ENCODE peak calls at places on chromosomes 1 and 21, in four cellular contexts. I is sigmoid colon, M is HCT116, O is suprapubic skin. E is an unnamed sample.

GRCh38 chr21:46560568-46561447 is 44.1 kb downstream of the S100B start:
- DNase-seq in M (no peak), I (no peak), O (no peak), E (peak; percentile 84)

GRCh38 chr1:53336146-53336545 is 8.3 kb upstream of the LRP8 start:
- DNase-seq in O (peak; percentile 21), I (peak; percentile 4), M (no peak), E (peak; percentile 75)

GRCh38 chr1:147492207-147492606 is 49.1 kb upstream of the BCL9 start:
- DNase-seq in I (no peak), O (no peak), M (no peak), E (no peak)

GRCh38 chr1:92441316-92442311 is 45.1 kb downstream of the GFI1 start:
- DNase-seq in I (no peak), O (no peak), M (no peak), E (no peak)

GRCh38 chr1:156129687-156130577 is 15.4 kb downstream of the LMNA start:
- DNase-seq in M (peak; percentile 93), O (peak; percentile 96), I (peak; percentile 95), E (no peak)

GRCh38 chr1:228064296-228064695 is 18.2 kb upstream of the ARF1 start:
- DNase-seq in M (no peak), I (peak; percentile 62), O (peak; percentile 52), E (no peak)

GRCh38 chr1:111570781-111571181 is 48.8 kb upstream of the RAP1A start:
- DNase-seq in I (no peak), M (peak; percentile 19), O (no peak), E (peak; percentile 70)

GRCh38 chr1:60727553-60727952 is 354.8 kb upstream of the NFIA start:
- DNase-seq in M (no peak), I (no peak), O (no peak), E (no peak)

GRCh38 chr1:64743954-64744491 is 852 bp upstream of the RAVER2 start:
- DNase-seq in M (no peak), I (no peak), O (no peak), E (no peak)

GRCh38 chr1:67952071-67952470 is 98.4 kb downstream of the DIRAS3 start:
- DNase-seq in M (no peak), O (no peak), I (no peak), E (no peak)

GRCh38 chr21:18840239-18840638 is 436.7 kb upstream of the TMPRSS15 start:
- DNase-seq in O (no peak), M (peak; percentile 0), I (no peak), E (no peak)

GRCh38 chr1:228943436-228943835 is 208.2 kb downstream of the RHOU start:
- DNase-seq in O (no peak), I (no peak), M (no peak), E (no peak)

GRCh38 chr1:1273152-1273534 is 511 bp downstream of the UBE2J2 start:
- DNase-seq in O (peak; percentile 66), M (no peak), I (no peak), E (no peak)

GRCh38 chr1:107004421-107004820 is 52.1 kb upstream of the PRMT6 start:
- DNase-seq in I (no peak), M (no peak), O (no peak), E (no peak)

GRCh38 chr1:93692451-93692861 is 10.8 kb upstream of the BCAR3 start:
- DNase-seq in M (no peak), O (no peak), I (no peak), E (no peak)

GRCh38 chr1:46516140-46516539 is 26.5 kb downstream of the DMBX1 start:
- DNase-seq in O (no peak), M (no peak), I (no peak), E (no peak)

GRCh38 chr1:161089938-161090337 is 580 bp upstream of the NECTIN4 start:
- DNase-seq in O (no peak), I (no peak), M (no peak), E (no peak)

GRCh38 chr21:35170244-35170756 is 121.2 kb upstream of the RUNX1 start:
- DNase-seq in O (no peak), I (no peak), M (no peak), E (no peak)

GRCh38 chr1:119186471-119186870 is 46.0 kb upstream of the WARS2 start:
- DNase-seq in M (no peak), I (no peak), O (no peak), E (no peak)

GRCh38 chr1:197343663-197344273 is 75.7 kb downstream of the CRB1 start:
- DNase-seq in I (no peak), O (no peak), M (no peak), E (no peak)

GRCh38 chr1:181647314-181648035 is 164.2 kb downstream of the CACNA1E start:
- DNase-seq in I (no peak), O (no peak), M (no peak), E (no peak)

GRCh38 chr1:36910886-36911540 is 123.3 kb downstream of the GRIK3 start:
- DNase-seq in M (no peak), O (no peak), I (no peak), E (peak; percentile 64)

GRCh38 chr1:13517193-13517812 is 3.5 kb upstream of the LRRC38 start:
- DNase-seq in M (peak; percentile 21), I (no peak), O (no peak), E (no peak)

GRCh38 chr1:9008236-9008635 is 18.0 kb downstream of the SLC2A7 start:
- DNase-seq in M (no peak), I (no peak), O (no peak), E (no peak)

GRCh38 chr1:15400627-15401026 is 9.1 kb upstream of the EFHD2 start:
- DNase-seq in O (no peak), M (no peak), I (no peak), E (no peak)

GRCh38 chr1:88289703-88290102 is 394.4 kb upstream of the PKN2 start:
- DNase-seq in I (no peak), M (no peak), O (no peak), E (no peak)

GRCh38 chr1:28887835-28888682 is 26.3 kb upstream of the EPB41 start:
- DNase-seq in I (peak; percentile 67), M (no peak), O (peak; percentile 70), E (no peak)

GRCh38 chr21:46455575-46456385 is 2.9 kb upstream of the DIP2A start:
- DNase-seq in I (peak; percentile 54), M (peak; percentile 6), O (peak; percentile 48), E (no peak)

GRCh38 chr21:17343055-17343454 is 169.8 kb upstream of the CXADR start:
- DNase-seq in O (no peak), I (no peak), M (no peak), E (no peak)

GRCh38 chr1:224499204-224499603 is 64.6 kb upstream of the WDR26 start:
- DNase-seq in M (no peak), O (no peak), I (no peak), E (no peak)

GRCh38 chr1:19445417-19446342 is 39.7 kb downstream of the CAPZB start:
- DNase-seq in M (no peak), O (no peak), I (no peak), E (no peak)

GRCh38 chr1:21663251-21663950 is 5.8 kb downstream of the RAP1GAP start:
- DNase-seq in M (no peak), O (peak; percentile 59), I (peak; percentile 40), E (no peak)

GRCh38 chr21:45412909-45413581 is 8.1 kb downstream of the COL18A1 start:
- DNase-seq in I (peak; percentile 68), M (no peak), O (no peak), E (no peak)

GRCh38 chr1:211814313-211814712 is 16.2 kb downstream of the LPGAT1 start:
- DNase-seq in I (no peak), M (no peak), O (no peak), E (no peak)

GRCh38 chr1:204282801-204283200 is 69.0 kb upstream of the GOLT1A start:
- DNase-seq in M (no peak), O (no peak), I (peak; percentile 57), E (no peak)
- H3K27ac ChIP-seq in M (no peak overlapping the region), O (no peak overlapping the region), I (no peak overlapping the region), E (no peak overlapping the region)

GRCh38 chr21:34091607-34092006 is 18.2 kb downstream of the MRPS6 start:
- DNase-seq in O (no peak), M (peak; percentile 3), I (no peak), E (no peak)

GRCh38 chr21:34088752-34089151 is 15.4 kb downstream of the MRPS6 start:
- DNase-seq in M (no peak), O (no peak), I (no peak), E (no peak)

GRCh38 chr21:34093083-34093482 is 19.7 kb downstream of the MRPS6 start:
- DNase-seq in I (no peak), O (no peak), M (no peak), E (no peak)

GRCh38 chr21:34092241-34092921 is 19.0 kb downstream of the MRPS6 start:
- DNase-seq in O (no peak), M (no peak), I (no peak), E (no peak)

GRCh38 chr21:34091032-34091431 is 17.7 kb downstream of the MRPS6 start:
- DNase-seq in I (no peak), M (no peak), O (no peak), E (no peak)
- H3K4me1 ChIP-seq in I (no peaks in the 10 kb centered on the region), M (no peaks in the 10 kb centered on the region), O (peaks cover 13% of the 10 kb centered on the region), E (peaks cover 53% of the 10 kb centered on the region)

GRCh38 chr1:41898191-41898713 is 20.5 kb downstream of the HIVEP3 start:
- DNase-seq in M (no peak), O (no peak), I (no peak), E (peak; percentile 81)
- TF ChIP-seq POLR2AphosphoS5 in M (no peak), O (no peak), I (no peak), E (peak; percentile 9)

DNA sequence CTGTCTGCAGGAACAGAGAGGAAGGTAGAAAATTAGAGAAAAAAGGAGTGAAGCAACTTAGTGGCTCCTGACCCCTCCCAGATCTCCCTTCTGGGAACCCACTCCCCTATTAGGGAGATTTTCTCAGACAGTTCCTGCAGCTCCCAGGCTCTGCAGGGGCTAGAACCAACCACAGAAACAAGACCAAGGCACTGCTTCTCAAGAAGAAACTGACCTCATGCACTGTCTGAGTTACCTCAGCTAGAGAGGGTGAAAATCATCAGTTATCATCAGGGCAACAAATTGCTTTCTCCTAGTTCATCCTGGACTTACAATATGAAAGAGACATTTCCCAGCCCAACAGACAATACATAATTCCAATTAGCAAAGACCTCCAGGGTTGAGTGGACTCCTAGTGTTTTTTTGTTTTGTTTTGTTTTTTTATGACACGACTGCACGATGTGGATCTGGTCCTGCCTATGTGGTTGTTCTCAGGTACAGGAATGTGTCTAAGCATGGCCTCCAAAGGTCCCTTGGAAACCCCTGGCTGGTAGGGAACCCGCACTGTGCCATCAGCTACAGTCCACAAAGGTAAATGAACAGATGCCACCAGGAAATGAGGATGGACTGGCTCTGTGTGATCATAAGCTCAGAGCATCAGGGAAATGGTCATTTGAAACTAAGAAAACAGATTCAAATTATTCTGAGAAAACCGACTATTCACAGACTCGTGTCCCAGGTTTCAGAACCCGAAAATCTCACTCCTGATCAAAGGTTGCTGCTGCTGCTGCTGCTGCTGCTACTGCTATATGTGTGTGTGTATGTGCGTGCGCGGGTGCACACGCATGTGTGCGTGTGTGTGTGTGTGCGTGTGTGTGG is 65.3 kb downstream of the LAMC2 start:
- DNase-seq in M (no peak), I (no peak), O (no peak), E (no peak)
- H3K27ac ChIP-seq in M (no peak overlapping the region), I (no peak overlapping the region), O (no peak overlapping the region), E (no peak overlapping the region)

DNA sequence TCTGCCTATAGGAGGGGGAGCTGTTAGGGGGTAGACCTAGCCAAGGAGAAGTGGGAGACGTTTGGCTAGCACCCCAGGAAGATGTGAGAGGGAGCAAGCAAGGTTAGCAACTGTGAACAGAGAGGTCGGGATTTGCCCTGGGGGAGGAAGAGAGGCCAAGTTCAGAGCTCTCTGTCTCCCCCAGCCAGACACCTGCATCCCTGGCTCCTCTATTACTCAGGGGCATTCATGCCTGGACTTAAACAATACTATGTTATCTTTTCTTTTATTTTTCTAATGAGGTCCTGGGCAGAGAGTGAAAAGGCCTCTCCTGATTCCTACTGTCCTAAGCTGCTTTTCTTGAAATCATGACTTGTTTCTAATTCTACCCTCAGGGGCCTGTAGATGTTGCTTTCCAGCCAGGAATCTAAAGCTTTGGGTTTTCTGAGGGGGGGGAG is 2.4 kb downstream of the BTG2 start:
- DNase-seq in O (no peak), I (no peak), M (no peak), E (no peak)
- H3K4me1 ChIP-seq in O (peaks cover 56% of the 10 kb centered on the region), I (no peaks in the 10 kb centered on the region), M (peaks cover 12% of the 10 kb centered on the region), E (peaks cover 55% of the 10 kb centered on the region)